ENCODE peak calls at places on chromosomes 13 and 19, in five cellular contexts. U is activated CD4-positive, alpha-beta T cell treated with anti-CD3 and anti-CD28 coated beads, Interleukin-2, amount 10 ng/mL, durations not matched to agents 7 days and 5 days; X is hepatic stellate cell; T is thyroid gland; B is GF-D8. M is an unnamed sample.

GRCh38 chr13:75666646-75667351 is 30.7 kb downstream of the LMO7 start:
- DNase-seq in U (no peak), X (no peak), T (peak; percentile 31), B (no peak), M (no peak)

GRCh38 chr19:29485293-29485692 is 40.5 kb upstream of the VSTM2B start:
- DNase-seq in U (no peak), X (no peak), T (no peak), B (no peak), M (no peak)

GRCh38 chr13:79404985-79405384 is 1.1 kb downstream of the RBM26 start:
- DNase-seq in U (no peak), X (no peak), T (no peak), B (no peak), M (peak; percentile 26)

GRCh38 chr13:114097504-114097892 is 34.9 kb downstream of the RASA3 start:
- DNase-seq in U (no peak), X (no peak), T (no peak), B (no peak), M (no peak)

GRCh38 chr19:10514211-10515145 is 2.8 kb downstream of the S1PR5 start:
- DNase-seq in U (peak; percentile 48), X (no peak), T (no peak), B (no peak), M (no peak)

GRCh38 chr19:53876651-53877224 is 5.3 kb upstream of the PRKCG start:
- DNase-seq in U (no peak), X (no peak), T (no peak), B (no peak), M (no peak)

GRCh38 chr13:98476538-98476966 is 100.4 kb downstream of the STK24 start:
- DNase-seq in U (peak; percentile 92), X (peak; percentile 95), T (peak; percentile 32), B (peak; percentile 57), M (peak; percentile 90)

GRCh38 chr13:19982447-19983043 is 24.0 kb downstream of the ZMYM2 start:
- DNase-seq in U (no peak), X (no peak), T (no peak), B (no peak), M (no peak)

GRCh38 chr13:51328488-51328887 is 11.0 kb upstream of the SERPINE3 start:
- DNase-seq in U (no peak), X (no peak), T (no peak), B (no peak), M (no peak)

GRCh38 chr19:47158879-47159509 is 28.4 kb downstream of the SAE1 start:
- DNase-seq in U (peak; percentile 65), X (no peak), T (no peak), B (no peak), M (no peak)

GRCh38 chr13:42396501-42396900 is 124.5 kb downstream of the AKAP11 start:
- DNase-seq in U (peak; percentile 64), X (no peak), T (no peak), B (no peak), M (no peak)

GRCh38 chr19:6091771-6092291 is 18.5 kb downstream of the RFX2 start:
- DNase-seq in U (no peak), X (peak; percentile 41), T (no peak), B (no peak), M (no peak)

GRCh38 chr19:918481-919156 is 1.5 kb downstream of the KISS1R start:
- DNase-seq in U (peak; percentile 22), X (no peak), T (no peak), B (no peak), M (no peak)

GRCh38 chr13:81480634-81481033 is 1139.7 kb upstream of the SPRY2 start:
- DNase-seq in U (no peak), X (no peak), T (no peak), B (no peak), M (no peak)

GRCh38 chr19:6100284-6100915 is 9.9 kb downstream of the RFX2 start:
- DNase-seq in U (peak; percentile 33), X (no peak), T (no peak), B (peak; percentile 95), M (peak; percentile 95)

GRCh38 chr13:30026093-30026492 is 175.7 kb upstream of the UBL3 start:
- DNase-seq in U (no peak), X (peak; percentile 58), T (no peak), B (no peak), M (no peak)

GRCh38 chr13:109684836-109685602 is 101.4 kb downstream of the IRS2 start:
- DNase-seq in U (no peak), X (no peak), T (peak; percentile 14), B (no peak), M (no peak)

GRCh38 chr19:50384685-50385535 is 763 bp downstream of the POLD1 start:
- DNase-seq in U (no peak), X (peak; percentile 50), T (no peak), B (peak; percentile 8), M (peak; percentile 77)

GRCh38 chr13:102195566-102196462 is 206.0 kb downstream of the FGF14 start:
- DNase-seq in U (no peak), X (no peak), T (no peak), B (no peak), M (no peak)

GRCh38 chr13:36872621-36873020 is 47.4 kb downstream of the SMAD9 start:
- DNase-seq in U (no peak), X (no peak), T (peak; percentile 44), B (no peak), M (no peak)

GRCh38 chr19:8107301-8107903 is 42.0 kb downstream of the FBN3 start:
- DNase-seq in U (no peak), X (no peak), T (no peak), B (no peak), M (no peak)

GRCh38 chr19:30222993-30223865 is 149.0 kb upstream of the ZNF536 start:
- DNase-seq in U (no peak), X (no peak), T (peak; percentile 41), B (no peak), M (no peak)

GRCh38 chr19:11463391-11463790 is 17.5 kb downstream of the ELAVL3 start:
- DNase-seq in U (no peak), X (no peak), T (no peak), B (no peak), M (no peak)

GRCh38 chr19:58317481-58318072 is 9.2 kb upstream of the ZSCAN22 start:
- DNase-seq in U (peak; percentile 38), X (peak; percentile 24), T (no peak), B (no peak), M (peak; percentile 39)

GRCh38 chr13:20397896-20398295 is 127.8 kb downstream of the CRYL1 start:
- DNase-seq in U (no peak), X (no peak), T (no peak), B (no peak), M (no peak)

M was measured in KBM-7.